ENCODE peak calls at places on chromosomes 6 and 20, in nine cellular contexts. L, J, Z, C, Q, Y, N, A and S are unnamed samples.

GRCh38 chr6:147222160-147222838 is 18.1 kb downstream of the STXBP5 start:
- DNase-seq in L (no peak), J (no peak), Z (peak; percentile 10), C (peak; percentile 30), Q (no peak), Y (no peak), N (peak; percentile 26), A (no peak), S (no peak)

GRCh38 chr6:100845676-100846075 is 35.5 kb downstream of the ASCC3 start:
- DNase-seq in L (no peak), J (no peak), Z (no peak), C (no peak), Q (no peak), Y (no peak), N (no peak), A (no peak), S (no peak)

GRCh38 chr20:58945967-58946631 is 35.0 kb upstream of the NELFCD start:
- DNase-seq in L (no peak), J (no peak), Z (no peak), C (no peak), Q (no peak), Y (no peak), N (no peak), A (no peak), S (no peak)

GRCh38 chr20:2476742-2477615 is 6.4 kb upstream of the SNRPB start:
- DNase-seq in L (no peak), J (no peak), Z (no peak), C (peak; percentile 60), Q (no peak), Y (no peak), N (no peak), A (no peak), S (no peak)

GRCh38 chr6:169469028-169469427 is 215.4 kb upstream of the THBS2 start:
- DNase-seq in L (no peak), J (no peak), Z (no peak), C (no peak), Q (no peak), Y (no peak), N (no peak), A (no peak), S (no peak)

GRCh38 chr6:8658391-8658790 is 223.0 kb upstream of the SLC35B3 start:
- DNase-seq in L (no peak), J (no peak), Z (no peak), C (no peak), Q (no peak), Y (no peak), N (no peak), A (no peak), S (no peak)

GRCh38 chr6:145457556-145457955 is 277.8 kb downstream of the EPM2A start:
- DNase-seq in L (no peak), J (no peak), Z (no peak), C (no peak), Q (no peak), Y (no peak), N (no peak), A (no peak), S (no peak)

GRCh38 chr6:100134297-100134696 is 140.3 kb upstream of the MCHR2 start:
- DNase-seq in L (no peak), J (no peak), Z (no peak), C (no peak), Q (no peak), Y (no peak), N (no peak), A (no peak), S (no peak)

GRCh38 chr20:2653511-2654383 is 1.3 kb downstream of the NOP56 start:
- DNase-seq in L (no peak), J (no peak), Z (no peak), C (no peak), Q (no peak), Y (no peak), N (no peak), A (no peak), S (no peak)

GRCh38 chr6:37809144-37809543 is 10.4 kb upstream of the ZFAND3 start:
- DNase-seq in L (no peak), J (peak; percentile 66), Z (no peak), C (no peak), Q (peak; percentile 65), Y (no peak), N (no peak), A (no peak), S (no peak)

GRCh38 chr6:155247618-155248017 is 16.2 kb upstream of the CLDN20 start:
- DNase-seq in L (no peak), J (no peak), Z (peak; percentile 56), C (no peak), Q (no peak), Y (no peak), N (no peak), A (no peak), S (peak; percentile 78)

DNA sequence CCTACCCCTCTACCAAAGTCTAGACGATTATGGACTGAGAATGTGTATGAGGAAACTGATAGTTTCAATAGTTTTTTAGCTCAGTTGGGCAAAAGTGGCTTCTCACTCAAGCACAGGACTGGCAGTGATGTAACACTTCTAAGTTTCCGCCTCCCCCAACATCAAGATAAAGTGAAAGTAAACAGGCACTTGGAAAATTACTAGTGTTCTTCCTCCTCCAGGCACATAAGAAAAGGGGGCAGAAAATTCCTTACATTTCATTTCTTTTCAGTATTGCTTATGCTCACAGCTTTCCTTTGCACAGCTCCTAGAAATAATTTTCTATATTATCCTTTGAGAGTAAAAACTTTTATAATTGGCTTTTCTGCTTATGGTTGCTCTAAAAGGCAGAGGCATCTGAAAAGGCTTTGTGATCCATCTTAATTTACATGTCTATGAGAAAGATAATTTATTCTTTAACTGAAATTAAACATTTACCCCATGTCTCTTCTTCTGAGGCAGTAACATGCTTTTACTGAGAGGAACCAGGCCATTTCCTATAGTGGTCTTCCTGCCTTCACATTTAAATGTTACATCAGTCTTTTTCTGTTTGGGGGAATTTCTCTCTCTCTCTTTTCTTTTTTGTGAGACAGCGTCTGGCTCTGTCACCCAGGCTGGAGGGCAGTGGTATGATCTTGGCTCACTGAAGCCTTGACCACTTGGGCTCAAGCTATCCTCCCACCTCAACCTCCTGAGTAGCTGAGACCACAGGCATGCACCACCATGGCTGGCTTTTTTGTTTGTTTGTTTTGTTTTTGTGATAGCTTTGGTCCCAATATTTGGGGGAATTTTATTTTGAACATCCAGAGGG is 65.0 kb upstream of the EEF1A1 start:
- DNase-seq in L (no peak), J (peak; percentile 64), Z (peak; percentile 81), C (peak; percentile 88), Q (no peak), Y (peak; percentile 35), N (peak; percentile 44), A (no peak), S (peak; percentile 33)
- TF ChIP-seq POLR2A in L (no peak), J (no peak), Z (no peak), C (peak; percentile 39), Q (no peak), Y (peak; percentile 72), N (no peak), A (peak; percentile 57), S (peak; percentile 4)

DNA sequence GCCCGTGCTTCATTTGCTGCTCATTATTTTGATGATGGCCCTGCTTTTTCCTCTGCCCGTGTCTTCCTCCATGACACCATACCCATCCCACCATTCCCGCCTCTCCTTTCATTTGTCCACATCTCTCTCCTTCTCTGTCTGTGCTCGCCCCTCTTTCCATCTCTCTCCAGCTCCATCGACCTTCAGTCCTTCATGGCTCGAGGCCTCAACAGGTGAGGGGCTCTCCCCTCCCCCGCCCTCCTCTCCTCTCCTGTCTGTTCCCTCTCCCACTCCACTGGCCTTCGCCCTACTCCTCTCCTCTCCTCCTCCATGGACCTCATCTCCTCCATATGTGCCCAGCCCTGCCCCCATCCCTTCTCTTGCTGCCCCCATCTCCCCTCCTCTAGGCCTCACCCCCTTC is 12.1 kb upstream of the ZBTB9 start:
- DNase-seq in L (no peak), J (no peak), Z (no peak), C (no peak), Q (no peak), Y (no peak), N (no peak), A (no peak), S (no peak)
- TF ChIP-seq POLR2A in L (no peak), J (no peak), Z (no peak), C (no peak), Q (no peak), Y (no peak), N (no peak), A (no peak), S (no peak)

GRCh38 chr6:24497254-24497989 is 2.7 kb downstream of the ALDH5A1 start:
- DNase-seq in L (no peak), J (no peak), Z (peak; percentile 7), C (no peak), Q (no peak), Y (no peak), N (no peak), A (no peak), S (no peak)

GRCh38 chr6:24495516-24495847 is 713 bp downstream of the ALDH5A1 start:
- DNase-seq in L (peak; percentile 69), J (peak; percentile 80), Z (peak; percentile 52), C (peak; percentile 84), Q (peak; percentile 66), Y (peak; percentile 60), N (peak; percentile 49), A (peak; percentile 52), S (no peak)

GRCh38 chr6:24492475-24492874 is 2.3 kb upstream of the ALDH5A1 start:
- DNase-seq in L (no peak), J (no peak), Z (peak; percentile 44), C (peak; percentile 58), Q (no peak), Y (no peak), N (peak; percentile 26), A (no peak), S (no peak)

GRCh38 chr6:24493945-24494725 is 634 bp upstream of the ALDH5A1 start:
- DNase-seq in L (no peak), J (no peak), Z (no peak), C (no peak), Q (no peak), Y (no peak), N (no peak), A (no peak), S (no peak)

DNA sequence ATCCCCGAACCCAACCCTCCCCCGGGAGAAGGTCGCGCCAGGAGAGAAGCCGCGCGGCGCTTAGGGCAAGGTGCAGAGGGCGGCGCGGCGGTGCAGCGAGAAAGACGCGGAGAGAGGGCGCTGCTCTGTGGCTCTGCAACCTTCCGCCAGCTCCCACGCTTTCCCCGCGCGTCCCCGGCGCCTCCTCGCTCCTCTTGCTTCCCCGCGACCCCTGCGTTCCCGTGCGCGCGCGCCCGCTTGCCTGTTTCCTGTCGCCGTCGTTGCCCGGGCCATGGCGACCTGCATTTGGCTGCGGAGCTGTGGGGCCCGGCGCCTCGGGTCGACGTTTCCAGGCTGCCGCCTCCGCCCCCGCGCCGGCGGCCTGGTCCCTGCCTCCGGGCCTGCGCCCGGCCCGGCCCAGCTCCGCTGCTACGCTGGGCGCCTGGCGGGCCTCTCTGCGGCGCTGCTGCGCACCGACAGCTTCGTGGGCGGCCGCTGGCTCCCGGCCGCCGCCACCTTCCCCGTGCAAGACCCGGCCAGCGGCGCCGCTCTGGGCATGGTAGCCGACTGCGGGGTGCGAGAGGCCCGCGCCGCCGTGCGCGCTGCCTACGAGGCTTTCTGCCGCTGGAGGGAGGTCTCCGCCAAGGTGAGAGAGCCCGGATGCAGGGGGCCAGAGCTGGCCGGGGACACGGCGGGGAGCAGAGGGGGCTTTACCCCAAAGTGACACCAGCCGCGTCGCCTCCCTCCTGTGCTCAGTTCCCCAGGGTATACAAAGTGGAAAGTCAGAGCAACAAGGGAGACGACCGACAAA is at the start of gene ALDH5A1:
- DNase-seq in L (peak; percentile 87), J (peak; percentile 86), Z (peak; percentile 70), C (peak; percentile 62), Q (peak; percentile 76), Y (peak; percentile 53), N (peak; percentile 71), A (peak; percentile 66), S (peak; percentile 30)
- TF ChIP-seq POLR2A in L (no peak), J (peak; percentile 62), Z (peak; percentile 39), C (peak; percentile 87), Q (no peak), Y (no peak), N (peak; percentile 54), A (no peak), S (no peak)

GRCh38 chr20:57709823-57710799 is at the start of gene PMEPA1:
- DNase-seq in L (peak; percentile 96), J (peak; percentile 80), Z (peak; percentile 94), C (peak; percentile 17), Q (peak; percentile 97), Y (peak; percentile 94), N (peak; percentile 96), A (peak; percentile 86), S (peak; percentile 93)
- TF ChIP-seq POLR2A in L (peak; percentile 3), J (peak; percentile 76), Z (peak; percentile 64), C (no peak), Q (peak; percentile 83), Y (peak; percentile 94), N (no peak), A (no peak), S (peak; percentile 77)